ENCODE peak calls at places on chromosomes 11 and 22, in four cellular contexts. S, H, R and X are unnamed samples.

GRCh38 chr11:17750817-17751165 is 16.2 kb downstream of the KCNC1 start:
- DNase-seq in S (no peak), H (no peak), R (no peak), X (no peak)

GRCh38 chr11:77200869-77201268 is 72.8 kb downstream of the MYO7A start:
- DNase-seq in S (no peak), H (no peak), R (no peak), X (no peak)

GRCh38 chr11:3907590-3907989 is 52.1 kb downstream of the STIM1 start:
- DNase-seq in S (no peak), H (no peak), R (no peak), X (no peak)

GRCh38 chr11:81700061-81700460 is 1033.6 kb downstream of the FAM181B start:
- DNase-seq in S (no peak), H (no peak), R (no peak), X (no peak)

GRCh38 chr11:46248270-46249102 is 29.0 kb upstream of the CREB3L1 start:
- DNase-seq in S (no peak), H (peak; percentile 89), R (peak; percentile 89), X (no peak)

GRCh38 chr22:47597041-47597440 is 834.6 kb downstream of the TBC1D22A start:
- DNase-seq in S (no peak), H (no peak), R (no peak), X (no peak)

GRCh38 chr11:119774180-119774763 is 45.3 kb upstream of the NECTIN1 start:
- DNase-seq in S (peak; percentile 22), H (no peak), R (peak; percentile 28), X (peak; percentile 24)

GRCh38 chr11:82458777-82459176 is 274.9 kb downstream of the FAM181B start:
- DNase-seq in S (no peak), H (no peak), R (no peak), X (no peak)

GRCh38 chr11:122714021-122714420 is 58.5 kb downstream of the UBASH3B start:
- DNase-seq in S (no peak), H (no peak), R (no peak), X (no peak)

GRCh38 chr11:79383874-79384273 is 57.0 kb downstream of the TENM4 start:
- DNase-seq in S (no peak), H (no peak), R (no peak), X (no peak)

GRCh38 chr22:22085702-22086500 is 103.3 kb upstream of the TOP3B start:
- DNase-seq in S (no peak), H (no peak), R (no peak), X (no peak)

GRCh38 chr11:315516-315994 is 1.7 kb downstream of the IFITM1 start:
- DNase-seq in S (peak; percentile 33), H (no peak), R (no peak), X (no peak)

GRCh38 chr11:94154095-94154856 is 25.6 kb downstream of the PANX1 start:
- DNase-seq in S (no peak), H (no peak), R (no peak), X (no peak)

GRCh38 chr11:1218256-1218787 is 4.5 kb upstream of the MUC5B start:
- DNase-seq in S (peak; percentile 30), H (no peak), R (no peak), X (no peak)

GRCh38 chr11:114892381-114893197 is 214.3 kb downstream of the NXPE2 start:
- DNase-seq in S (no peak), H (no peak), R (no peak), X (no peak)

GRCh38 chr22:21639359-21639758 is 2.7 kb upstream of the SDF2L1 start:
- DNase-seq in S (no peak), H (no peak), R (no peak), X (no peak)

GRCh38 chr11:73308003-73308962 is at the start of gene ARHGEF17:
- DNase-seq in S (no peak), H (no peak), R (peak; percentile 72), X (peak; percentile 55)

GRCh38 chr11:111520565-111520964 is 6.0 kb downstream of the HOATZ start:
- DNase-seq in S (no peak), H (no peak), R (no peak), X (no peak)

GRCh38 chr11:75150879-75151278 is at the start of gene SLCO2B1:
- DNase-seq in S (no peak), H (no peak), R (no peak), X (peak; percentile 59)

GRCh38 chr22:31394326-31394725 is 5.1 kb upstream of the DRG1 start:
- DNase-seq in S (no peak), H (no peak), R (no peak), X (no peak)

GRCh38 chr22:33864723-33865130 is 55.5 kb downstream of the LARGE1 start:
- DNase-seq in S (no peak), H (no peak), R (no peak), X (no peak)

GRCh38 chr11:3037041-3037944 is 19.9 kb downstream of the CARS1 start:
- DNase-seq in S (peak; percentile 88), H (peak; percentile 26), R (peak; percentile 71), X (peak; percentile 85)

GRCh38 chr11:80733776-80734175 is 1292.9 kb upstream of the TENM4 start:
- DNase-seq in S (no peak), H (no peak), R (no peak), X (no peak)

GRCh38 chr11:83760942-83761341 is 474.8 kb upstream of the CCDC90B start:
- DNase-seq in S (no peak), H (no peak), R (no peak), X (no peak)

GRCh38 chr11:130671801-130672700 is 223.6 kb downstream of the ADAMTS15 start:
- DNase-seq in S (peak; percentile 63), H (peak; percentile 84), R (no peak), X (peak; percentile 32)

GRCh38 chr22:45544588-45545170 is 42.0 kb downstream of the FBLN1 start:
- DNase-seq in S (no peak), H (no peak), R (no peak), X (no peak)

GRCh38 chr22:19805821-19806212 is 45.2 kb downstream of the TBX1 start:
- DNase-seq in S (peak; percentile 17), H (no peak), R (peak; percentile 45), X (no peak)

GRCh38 chr22:17980638-17981051 is 43.7 kb downstream of the MICAL3 start:
- DNase-seq in S (no peak), H (no peak), R (no peak), X (no peak)

GRCh38 chr22:26756675-26757293 is 99.4 kb downstream of the MIAT start:
- DNase-seq in S (peak; percentile 69), H (no peak), R (peak; percentile 13), X (peak; percentile 54)

GRCh38 chr22:25892678-25893077 is 150.7 kb downstream of the MYO18B start:
- DNase-seq in S (no peak), H (no peak), R (no peak), X (no peak)

DNA sequence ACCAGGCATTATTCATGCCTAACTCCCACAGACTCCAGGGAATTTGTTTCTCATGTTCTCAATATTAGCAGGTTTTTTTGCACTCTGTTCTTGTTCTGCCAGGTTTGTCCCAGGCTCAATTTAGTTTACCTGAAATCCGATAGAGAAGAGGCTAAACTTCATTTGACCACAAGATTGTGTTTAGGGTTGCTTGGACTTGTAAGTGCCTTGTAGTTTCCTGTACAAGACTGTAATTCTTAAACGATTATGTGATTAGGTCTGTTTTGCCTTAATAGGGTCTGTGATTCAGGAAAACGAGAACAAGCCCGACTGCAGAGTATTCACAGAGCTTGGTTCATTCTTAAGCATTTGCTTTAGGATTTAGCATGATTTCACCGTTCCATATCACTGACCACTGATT is 1.8 kb downstream of the PRSS23 start:
- DNase-seq in S (no peak), H (no peak), R (no peak), X (no peak)
- H3K27ac ChIP-seq in S (no peak overlapping the region), H (no peak overlapping the region), R (no peak overlapping the region), X (no peak overlapping the region)

DNA sequence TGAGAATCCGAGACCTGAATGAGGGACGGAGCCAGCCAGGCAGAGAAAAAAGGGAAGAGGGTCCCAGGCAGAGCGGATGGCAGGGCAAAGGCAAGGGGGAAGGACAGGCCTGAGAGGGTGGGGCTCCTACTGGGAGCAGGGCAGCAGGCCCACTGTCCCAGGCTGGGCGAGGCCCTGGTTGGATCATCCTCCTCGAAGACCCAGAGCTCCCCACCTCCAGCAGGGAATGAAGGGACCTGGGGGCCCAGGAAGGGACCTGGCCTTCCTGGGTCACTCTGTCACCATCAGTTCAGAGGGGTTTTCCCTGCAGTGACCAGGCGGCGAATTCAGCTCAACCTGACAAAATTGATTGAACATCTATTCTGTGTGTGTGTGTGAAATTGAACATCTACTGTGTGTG is 4.0 kb downstream of the CD5 start:
- DNase-seq in S (no peak), H (no peak), R (no peak), X (no peak)
- H3K27ac ChIP-seq in S (no peak overlapping the region), H (no peak overlapping the region), R (no peak overlapping the region), X (no peak overlapping the region)

DNA sequence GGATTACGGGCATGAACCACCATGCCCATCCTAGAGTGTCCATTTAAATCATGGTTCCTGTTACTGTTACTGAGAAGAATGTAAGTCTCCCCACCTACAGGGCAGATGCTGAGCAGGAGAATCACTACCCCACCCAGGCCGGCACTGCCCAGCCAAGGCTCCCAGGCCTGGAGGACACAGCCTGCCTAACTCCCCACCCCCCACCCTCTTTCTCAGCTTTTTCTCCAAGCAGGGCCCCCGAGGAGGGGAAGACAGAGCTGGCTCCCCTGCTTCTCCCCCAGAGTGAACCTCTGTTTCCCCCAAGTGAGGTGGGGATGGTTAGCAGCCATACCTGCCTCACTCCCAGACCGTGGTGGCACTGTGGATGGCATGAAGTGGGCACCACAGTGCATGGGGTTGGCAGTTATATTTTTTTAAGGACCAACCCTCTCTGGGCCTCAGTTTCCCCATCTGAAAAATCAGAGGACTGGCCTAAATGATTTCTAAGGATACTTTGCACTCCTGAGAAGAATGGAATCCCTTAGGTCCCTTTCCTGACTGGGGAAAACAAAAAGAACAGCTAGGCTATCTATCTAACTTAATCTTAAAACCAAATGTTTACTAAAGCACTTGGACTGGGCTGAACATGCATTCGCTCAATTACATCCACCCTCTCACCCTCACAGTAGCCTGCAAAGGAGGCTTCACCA is 5.0 kb downstream of the CBX7 start:
- DNase-seq in S (no peak), H (no peak), R (no peak), X (no peak)
- H3K27ac ChIP-seq in S (peak overlapping the region; percentile 100), H (no peak overlapping the region), R (peak overlapping the region; percentile 83), X (no peak overlapping the region)

DNA sequence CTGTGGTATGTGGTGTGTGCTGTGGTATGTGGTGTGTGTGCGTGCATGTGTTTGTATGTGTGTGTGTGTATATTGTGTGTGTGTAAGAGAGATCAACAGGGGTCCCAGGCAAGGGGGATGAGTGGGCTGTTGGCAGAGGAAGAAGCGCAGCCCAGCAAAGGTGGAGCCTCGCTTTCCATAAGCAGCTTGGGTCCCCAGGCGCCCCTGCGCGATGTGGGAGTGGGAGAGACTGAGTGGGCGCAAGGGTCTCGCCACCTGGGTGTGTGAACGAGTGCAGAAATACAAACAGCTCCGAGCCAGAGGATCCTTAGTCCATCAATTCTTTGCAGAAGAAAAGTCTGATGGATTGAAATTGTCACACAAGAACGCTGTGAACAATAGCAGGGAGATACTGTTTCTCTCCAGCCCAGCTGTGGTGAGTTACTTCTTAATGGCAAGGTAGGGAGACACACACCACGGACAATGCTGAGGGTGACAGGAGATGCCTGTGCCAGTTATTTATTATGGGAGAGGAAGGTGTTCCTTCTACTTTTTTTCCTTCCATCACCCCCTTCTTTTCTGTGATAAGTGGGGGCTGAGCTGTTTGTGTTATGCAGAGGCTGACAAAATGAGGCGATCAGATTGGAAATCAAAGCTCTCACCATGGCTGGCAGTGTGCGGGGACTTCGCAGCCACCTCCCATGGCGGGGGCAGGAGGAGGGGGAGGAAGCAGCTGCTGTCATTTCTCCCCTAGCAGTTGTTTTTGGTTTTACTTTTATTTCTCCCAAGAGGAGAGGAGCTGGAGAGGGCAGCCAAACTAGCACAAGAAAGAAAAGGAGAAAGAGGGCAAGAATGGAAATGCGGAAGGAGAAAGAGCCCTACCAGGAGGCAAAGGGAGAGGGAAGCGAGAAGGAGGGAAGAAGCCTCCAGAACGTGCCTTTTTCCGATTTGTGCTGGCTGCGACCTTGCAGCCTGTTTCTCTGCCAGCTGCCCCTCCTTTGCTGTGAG is 755.7 kb downstream of the NTM start:
- DNase-seq in S (peak; percentile 78), H (no peak), R (no peak), X (no peak)
- H3K27ac ChIP-seq in S (peak overlapping the region; percentile 68), H (peak overlapping the region; percentile 47), R (peak overlapping the region; percentile 11), X (no peak overlapping the region)